ENCODE peak calls at places on chromosomes 6 and 20, in seven cellular contexts. I, X, T, A, G, Q and V are unnamed samples.

GRCh38 chr20:10436053-10436699 is 1.1 kb downstream of the SLX4IP start:
- DNase-seq in Q (no peak), I (no peak), A (no peak), X (no peak), G (peak; percentile 79), T (no peak), V (no peak)

GRCh38 chr6:49479308-49480004 is 16.3 kb downstream of the CENPQ start:
- DNase-seq in I (no peak), A (no peak), Q (no peak), T (no peak), X (no peak), G (no peak), V (no peak)

GRCh38 chr6:11700118-11700718 is 78.4 kb downstream of the ADTRP start:
- DNase-seq in A (no peak), G (no peak), I (peak; percentile 61), X (no peak), T (no peak), Q (peak; percentile 29), V (no peak)

GRCh38 chr6:167676000-167676665 is 150.6 kb upstream of the AFDN start:
- DNase-seq in Q (no peak), X (no peak), A (peak; percentile 49), T (no peak), I (peak; percentile 53), G (no peak), V (no peak)

GRCh38 chr6:163432300-163432699 is 17.8 kb downstream of the QKI start:
- DNase-seq in T (no peak), A (no peak), X (no peak), I (no peak), G (no peak), Q (no peak), V (no peak)

GRCh38 chr6:31299511-31299910 is 27.6 kb upstream of the HLA-C start:
- DNase-seq in G (no peak), X (no peak), I (no peak), A (no peak), T (no peak), Q (no peak), V (no peak)

GRCh38 chr20:33318096-33318429 is 35.0 kb downstream of the BPIFB1 start:
- DNase-seq in T (no peak), X (no peak), I (no peak), G (no peak), Q (no peak), A (no peak), V (no peak)

GRCh38 chr6:158666637-158667359 is 16.9 kb downstream of the SYTL3 start:
- DNase-seq in T (no peak), G (no peak), Q (no peak), A (no peak), I (no peak), X (no peak), V (no peak)

GRCh38 chr6:20340459-20340858 is 61.2 kb upstream of the E2F3 start:
- DNase-seq in I (no peak), Q (no peak), A (no peak), X (no peak), G (no peak), T (no peak), V (no peak)

GRCh38 chr20:40686434-40686882 is 2.6 kb downstream of the MAFB start:
- DNase-seq in Q (no peak), A (no peak), T (no peak), G (no peak), X (no peak), I (no peak), V (peak; percentile 45)

GRCh38 chr20:18611492-18611891 is 23.6 kb downstream of the DTD1 start:
- DNase-seq in X (no peak), T (no peak), I (no peak), A (no peak), G (no peak), Q (no peak), V (no peak)

GRCh38 chr20:7760261-7761048 is 179.8 kb downstream of the HAO1 start:
- DNase-seq in A (no peak), G (no peak), Q (no peak), T (no peak), I (no peak), X (no peak), V (no peak)

GRCh38 chr6:14121936-14122344 is 4.4 kb downstream of the CD83 start:
- DNase-seq in A (no peak), I (no peak), X (no peak), G (no peak), Q (no peak), T (no peak), V (peak; percentile 65)

GRCh38 chr20:5077761-5078387 is 41.9 kb downstream of the PCNA start:
- DNase-seq in A (no peak), Q (no peak), X (no peak), G (no peak), I (no peak), T (no peak), V (no peak)

GRCh38 chr20:44021186-44021585 is 106.5 kb downstream of the TOX2 start:
- DNase-seq in X (no peak), I (no peak), G (no peak), A (no peak), Q (no peak), T (no peak), V (no peak)

GRCh38 chr20:54025166-54025835 is 45.1 kb downstream of the BCAS1 start:
- DNase-seq in X (no peak), T (no peak), G (no peak), I (no peak), A (no peak), Q (no peak), V (no peak)

GRCh38 chr6:70312165-70312564 is 9.3 kb upstream of the COL9A1 start:
- DNase-seq in A (no peak), Q (peak; percentile 98), T (no peak), I (no peak), G (no peak), X (peak; percentile 34), V (no peak)

GRCh38 chr6:115969207-115969929 is 91.3 kb downstream of the FRK start:
- DNase-seq in Q (no peak), T (no peak), A (no peak), G (no peak), X (no peak), I (no peak), V (no peak)

GRCh38 chr20:31835977-31836852 is 9.2 kb downstream of the FOXS1 start:
- DNase-seq in G (no peak), A (peak; percentile 61), Q (peak; percentile 85), T (peak; percentile 94), I (no peak), X (peak; percentile 74), V (peak; percentile 92)

GRCh38 chr20:709421-709820 is 33.8 kb upstream of the SCRT2 start:
- DNase-seq in A (no peak), T (no peak), X (no peak), I (no peak), G (peak; percentile 17), Q (peak; percentile 10), V (peak; percentile 44)

GRCh38 chr6:29647927-29648642 is 8.8 kb upstream of the MOG start:
- DNase-seq in Q (peak; percentile 36), G (no peak), A (no peak), X (no peak), T (no peak), I (peak; percentile 56), V (no peak)

GRCh38 chr20:2151805-2152727 is 50.4 kb downstream of the STK35 start:
- DNase-seq in G (peak; percentile 34), T (peak; percentile 69), A (no peak), X (no peak), I (peak; percentile 9), Q (peak; percentile 64), V (no peak)

GRCh38 chr6:75856902-75857301 is 107.9 kb downstream of the MYO6 start:
- DNase-seq in Q (no peak), G (no peak), I (no peak), X (no peak), T (no peak), A (no peak), V (no peak)
- H3K27ac ChIP-seq in Q (no peak overlapping the region), G (no peak overlapping the region), I (no peak overlapping the region), X (no peak overlapping the region), T (no peak overlapping the region), A (no peak overlapping the region), V (no peak overlapping the region)

DNA sequence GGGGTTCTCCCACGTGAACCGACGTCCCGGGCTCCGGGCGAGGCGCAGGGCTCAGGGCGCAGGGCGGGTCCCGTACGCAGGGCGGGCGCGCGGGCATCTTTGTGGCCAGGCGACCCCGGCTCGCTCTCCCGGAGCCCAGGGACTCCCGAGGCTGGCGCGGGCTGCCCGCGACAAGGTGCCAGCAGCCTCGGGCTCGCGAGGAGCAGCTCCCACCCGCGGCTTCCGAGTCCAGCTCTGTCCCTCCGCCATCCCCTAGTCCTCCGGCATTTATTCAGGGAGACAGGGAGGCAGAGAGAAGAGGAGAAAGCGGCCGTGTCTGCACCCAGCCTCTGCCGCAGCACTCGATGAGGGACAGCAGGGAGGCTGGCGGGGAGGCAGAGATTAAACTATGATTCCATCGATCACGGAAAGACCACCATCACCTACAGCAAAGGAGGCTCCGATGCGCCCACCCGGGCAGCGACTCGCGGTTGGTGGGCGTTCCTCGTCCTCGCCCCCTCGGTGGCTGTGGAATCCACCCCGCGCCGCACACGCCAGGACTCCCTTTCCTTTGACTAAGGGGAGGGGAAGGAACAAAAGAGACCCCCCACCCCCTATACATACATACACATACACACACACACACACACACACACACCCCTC is 1.1 kb downstream of the RGS17 start:
- DNase-seq in X (no peak), G (peak; percentile 72), Q (peak; percentile 34), T (peak; percentile 75), A (no peak), I (peak; percentile 27), V (no peak)
- H3K27ac ChIP-seq in X (no peak overlapping the region), G (no peak overlapping the region), Q (no peak overlapping the region), T (no peak overlapping the region), A (no peak overlapping the region), I (no peak overlapping the region), V (no peak overlapping the region)

GRCh38 chr6:65623569-65623968 is 83.5 kb downstream of the EYS start:
- DNase-seq in I (no peak), X (no peak), Q (no peak), A (no peak), T (no peak), G (no peak), V (no peak)
- H3K27ac ChIP-seq in I (no peak overlapping the region), X (no peak overlapping the region), Q (no peak overlapping the region), A (no peak overlapping the region), T (no peak overlapping the region), G (no peak overlapping the region), V (no peak overlapping the region)

DNA sequence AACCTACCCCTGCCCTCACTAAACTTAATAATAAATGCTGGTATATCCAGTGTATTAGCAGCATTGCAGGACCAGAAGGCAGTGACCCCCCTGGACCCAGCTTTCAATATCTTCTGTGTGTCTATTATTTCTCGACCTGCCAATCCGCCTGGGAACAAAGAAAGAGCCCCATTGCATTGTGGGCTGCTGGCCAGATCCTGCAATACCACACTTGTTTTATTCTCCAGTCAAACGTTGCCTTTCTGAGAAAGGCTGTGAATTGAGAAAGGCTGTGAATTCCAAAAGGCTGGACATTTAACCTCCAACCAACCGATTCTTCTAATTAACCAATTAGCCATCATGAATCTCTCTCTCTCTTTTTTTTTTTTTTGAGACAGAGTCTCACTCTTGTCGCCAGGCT is 1.5 kb upstream of the MTO1 start:
- DNase-seq in G (no peak), I (no peak), A (no peak), Q (no peak), T (no peak), X (no peak), V (no peak)
- H3K27ac ChIP-seq in G (peak overlapping the region; percentile 98), I (no peak overlapping the region), A (no peak overlapping the region), Q (no peak overlapping the region), T (no peak overlapping the region), X (no peak overlapping the region), V (no peak overlapping the region)